ENCODE peak calls at places on chromosomes 1 and 21, in four cellular contexts. One of them, this sample, is unnamed.

GRCh38 chr1:18643154-18644012 is 12.7 kb downstream of the PAX7 start:
- DNase-seq in non-pigmented ciliary epithelial cell: no peak
- DNase-seq in ACHN: no peak
- DNase-seq in spleen: no peak
- DNase-seq in this sample: no peak

GRCh38 chr21:34074283-34075098 is 1.1 kb downstream of the MRPS6 start:
- DNase-seq in non-pigmented ciliary epithelial cell: no peak
- DNase-seq in ACHN: peak
- DNase-seq in spleen: no peak
- DNase-seq in this sample: no peak

GRCh38 chr1:96346708-96347107 is 374.9 kb upstream of the PTBP2 start:
- DNase-seq in non-pigmented ciliary epithelial cell: no peak
- DNase-seq in ACHN: no peak
- DNase-seq in spleen: no peak
- DNase-seq in this sample: no peak

GRCh38 chr1:247487057-247487456 is 29.2 kb upstream of the OR2B11 start:
- DNase-seq in non-pigmented ciliary epithelial cell: no peak
- DNase-seq in ACHN: peak
- DNase-seq in spleen: no peak
- DNase-seq in this sample: no peak

GRCh38 chr1:161486806-161487482 is 18.3 kb upstream of the FCGR2A start:
- DNase-seq in non-pigmented ciliary epithelial cell: peak
- DNase-seq in ACHN: peak
- DNase-seq in spleen: no peak
- DNase-seq in this sample: peak

GRCh38 chr21:45804809-45805313 is 161.3 kb downstream of the PCBP3 start:
- DNase-seq in non-pigmented ciliary epithelial cell: no peak
- DNase-seq in ACHN: no peak
- DNase-seq in spleen: no peak
- DNase-seq in this sample: no peak

GRCh38 chr1:54695221-54695620 is 20.4 kb upstream of the TTC4 start:
- DNase-seq in non-pigmented ciliary epithelial cell: no peak
- DNase-seq in ACHN: no peak
- DNase-seq in spleen: no peak
- DNase-seq in this sample: no peak

GRCh38 chr1:110337704-110338199 is 1.4 kb upstream of the RBM15 start:
- DNase-seq in non-pigmented ciliary epithelial cell: no peak
- DNase-seq in ACHN: peak
- DNase-seq in spleen: peak
- DNase-seq in this sample: peak

GRCh38 chr1:160124709-160125478 is 9.3 kb downstream of the ATP1A2 start:
- DNase-seq in non-pigmented ciliary epithelial cell: no peak
- DNase-seq in ACHN: peak
- DNase-seq in spleen: no peak
- DNase-seq in this sample: no peak

GRCh38 chr21:34695434-34695833 is 26.6 kb downstream of the CLIC6 start:
- DNase-seq in non-pigmented ciliary epithelial cell: no peak
- DNase-seq in ACHN: no peak
- DNase-seq in spleen: no peak
- DNase-seq in this sample: no peak

GRCh38 chr1:5971471-5972197 is 20.6 kb downstream of the NPHP4 start:
- DNase-seq in non-pigmented ciliary epithelial cell: no peak
- DNase-seq in ACHN: no peak
- DNase-seq in spleen: peak
- DNase-seq in this sample: no peak

GRCh38 chr1:170938281-170938680 is 2.9 kb downstream of the MROH9 start:
- DNase-seq in non-pigmented ciliary epithelial cell: no peak
- DNase-seq in ACHN: no peak
- DNase-seq in spleen: no peak
- DNase-seq in this sample: no peak

GRCh38 chr1:234768171-234768568 is 158.2 kb upstream of the IRF2BP2 start:
- DNase-seq in non-pigmented ciliary epithelial cell: no peak
- DNase-seq in ACHN: no peak
- DNase-seq in spleen: no peak
- DNase-seq in this sample: no peak

GRCh38 chr1:230518511-230518910 is 92.4 kb upstream of the PGBD5 start:
- DNase-seq in non-pigmented ciliary epithelial cell: no peak
- DNase-seq in ACHN: no peak
- DNase-seq in spleen: no peak
- DNase-seq in this sample: no peak

GRCh38 chr1:31715097-31715872 is 11.5 kb upstream of the COL16A1 start:
- DNase-seq in non-pigmented ciliary epithelial cell: peak
- DNase-seq in ACHN: peak
- DNase-seq in spleen: peak
- DNase-seq in this sample: no peak

GRCh38 chr1:3068400-3069361 is at the start of gene PRDM16:
- DNase-seq in non-pigmented ciliary epithelial cell: no peak
- DNase-seq in ACHN: peak
- DNase-seq in spleen: peak
- DNase-seq in this sample: no peak

GRCh38 chr21:32335601-32336575 is 37.2 kb downstream of the MRAP start:
- DNase-seq in non-pigmented ciliary epithelial cell: no peak
- DNase-seq in ACHN: no peak
- DNase-seq in spleen: no peak
- DNase-seq in this sample: no peak

GRCh38 chr1:153346067-153346723 is 2.4 kb downstream of the PGLYRP4 start:
- DNase-seq in non-pigmented ciliary epithelial cell: no peak
- DNase-seq in ACHN: peak
- DNase-seq in spleen: peak
- DNase-seq in this sample: no peak

GRCh38 chr1:206570529-206570928 is 41.7 kb downstream of the EIF2D start:
- DNase-seq in non-pigmented ciliary epithelial cell: no peak
- DNase-seq in ACHN: no peak
- DNase-seq in spleen: no peak
- DNase-seq in this sample: no peak

GRCh38 chr1:118960567-118961136 is 27.5 kb downstream of the TBX15 start:
- DNase-seq in non-pigmented ciliary epithelial cell: no peak
- DNase-seq in ACHN: peak
- DNase-seq in spleen: no peak
- DNase-seq in this sample: no peak

GRCh38 chr21:29453511-29453910 is 154.8 kb downstream of the BACH1 start:
- DNase-seq in non-pigmented ciliary epithelial cell: no peak
- DNase-seq in ACHN: no peak
- DNase-seq in spleen: no peak
- DNase-seq in this sample: no peak

GRCh38 chr1:46822248-46822826 is 23.5 kb downstream of the CYP4B1 start:
- DNase-seq in non-pigmented ciliary epithelial cell: no peak
- DNase-seq in ACHN: no peak
- DNase-seq in spleen: no peak
- DNase-seq in this sample: no peak

GRCh38 chr1:167766538-167766937 is 44.8 kb downstream of the MPZL1 start:
- DNase-seq in non-pigmented ciliary epithelial cell: no peak
- DNase-seq in ACHN: no peak
- DNase-seq in spleen: no peak
- DNase-seq in this sample: no peak

GRCh38 chr1:210232524-210233215 is at the start of gene SERTAD4:
- DNase-seq in non-pigmented ciliary epithelial cell: no peak
- DNase-seq in ACHN: peak
- DNase-seq in spleen: no peak
- DNase-seq in this sample: no peak

GRCh38 chr1:38858833-38859560 is 575 bp downstream of the RRAGC start:
- DNase-seq in non-pigmented ciliary epithelial cell: peak
- DNase-seq in ACHN: peak
- DNase-seq in spleen: peak
- DNase-seq in this sample: no peak

GRCh38 chr21:18204931-18205330 is 39.7 kb upstream of the CHODL start:
- DNase-seq in non-pigmented ciliary epithelial cell: no peak
- DNase-seq in ACHN: no peak
- DNase-seq in spleen: no peak
- DNase-seq in this sample: no peak

GRCh38 chr1:152497273-152497672 is 13.3 kb upstream of the LCE5A start:
- DNase-seq in non-pigmented ciliary epithelial cell: no peak
- DNase-seq in ACHN: peak
- DNase-seq in spleen: no peak
- DNase-seq in this sample: no peak

GRCh38 chr21:45902292-45902995 is 79.1 kb upstream of the COL6A1 start:
- DNase-seq in non-pigmented ciliary epithelial cell: no peak
- DNase-seq in ACHN: no peak
- DNase-seq in spleen: peak
- DNase-seq in this sample: no peak

GRCh38 chr1:194495434-194495833 is 1309.0 kb upstream of the B3GALT2 start:
- DNase-seq in non-pigmented ciliary epithelial cell: no peak
- DNase-seq in ACHN: no peak
- DNase-seq in spleen: no peak
- DNase-seq in this sample: no peak

GRCh38 chr1:47963093-47963492 is 34.1 kb downstream of the TRABD2B start:
- DNase-seq in non-pigmented ciliary epithelial cell: no peak
- DNase-seq in ACHN: no peak
- DNase-seq in spleen: no peak
- DNase-seq in this sample: no peak

GRCh38 chr21:45021428-45022347 is 52.7 kb upstream of the ADARB1 start:
- DNase-seq in non-pigmented ciliary epithelial cell: no peak
- DNase-seq in ACHN: no peak
- DNase-seq in spleen: peak
- DNase-seq in this sample: no peak

GRCh38 chr1:10694274-10694632 is 102.2 kb downstream of the CASZ1 start:
- DNase-seq in non-pigmented ciliary epithelial cell: no peak
- DNase-seq in ACHN: peak
- DNase-seq in spleen: no peak
- DNase-seq in this sample: peak

GRCh38 chr1:50971748-50972305 is 1.8 kb downstream of the CDKN2C start:
- DNase-seq in non-pigmented ciliary epithelial cell: no peak
- DNase-seq in ACHN: no peak
- DNase-seq in spleen: no peak
- DNase-seq in this sample: no peak

This sample was measured in NK-92 treated with Interleukin-12 subunit alpha and Interleukin-12 subunit beta, amount 100 ng/mL, for 24 hours.